ENCODE peak calls at places on chromosome 15, in seven cellular contexts. R is posterior cingulate gyrus; Z is T47D; M is stimulated activated CD8-positive, alpha-beta memory T cell treated with anti-CD3 and anti-CD28 coated beads, Interleukin-7, amount 100 ng/mL, for 4 hours; E is NCI-H1105 treated with DMSO at 0.1 percent for 48 hours; L is uterus; X is right lobe of liver. T is an unnamed sample.

GRCh38 chr15:74828835-74829234 is 2.4 kb downstream of the CPLX3 start:
- DNase-seq in R (no peak), Z (peak), M (no peak), E (no peak), L (no peak), X (no peak), T (no peak)

GRCh38 chr15:44034933-44035624 is 160.0 kb downstream of the FRMD5 start:
- DNase-seq in R (no peak), Z (no peak), M (no peak), E (no peak), L (no peak), X (no peak), T (no peak)

GRCh38 chr15:90001683-90002427 is 731 bp downstream of the ZNF710 start:
- DNase-seq in R (peak), Z (peak), M (peak), E (peak), L (peak), X (peak), T (peak)

GRCh38 chr15:92157666-92158298 is 235.9 kb upstream of the ST8SIA2 start:
- DNase-seq in R (no peak), Z (no peak), M (no peak), E (no peak), L (no peak), X (no peak), T (no peak)

GRCh38 chr15:98823012-98823458 is 174.7 kb downstream of the IGF1R start:
- DNase-seq in R (no peak), Z (no peak), M (no peak), E (no peak), L (peak), X (no peak), T (no peak)

GRCh38 chr15:101031203-101031602 is 112.0 kb downstream of the LRRK1 start:
- DNase-seq in R (no peak), Z (no peak), M (no peak), E (peak), L (peak), X (peak), T (no peak)

GRCh38 chr15:43966646-43967045 is 139.8 kb downstream of the WDR76 start:
- DNase-seq in R (no peak), Z (no peak), M (no peak), E (no peak), L (no peak), X (no peak), T (no peak)

GRCh38 chr15:101172421-101173097 is 79.3 kb downstream of the CHSY1 start:
- DNase-seq in R (no peak), Z (no peak), M (no peak), E (no peak), L (no peak), X (no peak), T (no peak)

GRCh38 chr15:83653639-83654378 is at the start of gene ADAMTSL3:
- DNase-seq in R (peak), Z (peak), M (no peak), E (peak), L (peak), X (peak), T (peak)

GRCh38 chr15:77851696-77852095 is 219.0 kb upstream of the LINGO1 start:
- DNase-seq in R (peak), Z (no peak), M (no peak), E (peak), L (no peak), X (peak), T (peak)

GRCh38 chr15:63587527-63587926 is 9.7 kb upstream of the FBXL22 start:
- DNase-seq in R (no peak), Z (no peak), M (no peak), E (no peak), L (no peak), X (no peak), T (no peak)

GRCh38 chr15:51828621-51829359 is 663 bp upstream of the TMOD3 start:
- DNase-seq in R (no peak), Z (no peak), M (no peak), E (no peak), L (no peak), X (no peak), T (no peak)

GRCh38 chr15:66233487-66234415 is 19.8 kb downstream of the MEGF11 start:
- DNase-seq in R (no peak), Z (no peak), M (no peak), E (no peak), L (no peak), X (no peak), T (no peak)

GRCh38 chr15:75143738-75144334 is 57.8 kb upstream of the C15orf39 start:
- DNase-seq in R (no peak), Z (no peak), M (no peak), E (no peak), L (no peak), X (no peak), T (no peak)

GRCh38 chr15:58190419-58190818 is 52.2 kb downstream of the AQP9 start:
- DNase-seq in R (no peak), Z (no peak), M (no peak), E (no peak), L (no peak), X (no peak), T (no peak)

GRCh38 chr15:48062476-48062875 is 58.3 kb upstream of the SLC24A5 start:
- DNase-seq in R (no peak), Z (no peak), M (no peak), E (peak), L (no peak), X (no peak), T (no peak)

GRCh38 chr15:49370782-49371181 is 52.3 kb upstream of the FGF7 start:
- DNase-seq in R (no peak), Z (no peak), M (no peak), E (no peak), L (no peak), X (no peak), T (no peak)

GRCh38 chr15:61750271-61751084 is 309.8 kb downstream of the VPS13C start:
- DNase-seq in R (peak), Z (peak), M (no peak), E (peak), L (no peak), X (no peak), T (no peak)

GRCh38 chr15:36414670-36415069 is 164.8 kb upstream of the CDIN1 start:
- DNase-seq in R (no peak), Z (no peak), M (no peak), E (no peak), L (no peak), X (no peak), T (no peak)

GRCh38 chr15:57468486-57468885 is 92.2 kb downstream of the CGNL1 start:
- DNase-seq in R (no peak), Z (no peak), M (no peak), E (no peak), L (no peak), X (no peak), T (no peak)

GRCh38 chr15:83559310-83559966 is 94.5 kb upstream of the ADAMTSL3 start:
- DNase-seq in R (peak), Z (peak), M (no peak), E (peak), L (peak), X (no peak), T (peak)

GRCh38 chr15:55606214-55606613 is 18.1 kb upstream of the PYGO1 start:
- DNase-seq in R (no peak), Z (no peak), M (no peak), E (no peak), L (no peak), X (no peak), T (no peak)

GRCh38 chr15:58279654-58280053 is 141.5 kb downstream of the AQP9 start:
- DNase-seq in R (no peak), Z (no peak), M (no peak), E (no peak), L (no peak), X (no peak), T (no peak)

GRCh38 chr15:39442898-39443297 is 138.0 kb upstream of the THBS1 start:
- DNase-seq in R (no peak), Z (no peak), M (no peak), E (no peak), L (no peak), X (no peak), T (no peak)

GRCh38 chr15:81362790-81363189 is 11.2 kb downstream of the TMC3 start:
- DNase-seq in R (no peak), Z (no peak), M (no peak), E (no peak), L (no peak), X (no peak), T (no peak)

GRCh38 chr15:81146006-81146405 is 11.9 kb downstream of the CFAP161 start:
- DNase-seq in R (no peak), Z (no peak), M (no peak), E (no peak), L (no peak), X (no peak), T (no peak)

GRCh38 chr15:90296996-90297395 is 31.5 kb downstream of the NGRN start:
- DNase-seq in R (no peak), Z (no peak), M (no peak), E (no peak), L (no peak), X (no peak), T (no peak)

GRCh38 chr15:41523097-41523496 is 9.5 kb upstream of the LTK start:
- DNase-seq in R (no peak), Z (no peak), M (no peak), E (no peak), L (no peak), X (no peak), T (no peak)

GRCh38 chr15:85379403-85380131 is 836 bp upstream of the AKAP13 start:
- DNase-seq in R (no peak), Z (no peak), M (peak), E (no peak), L (no peak), X (no peak), T (no peak)

GRCh38 chr15:39888243-39888642 is 31.8 kb downstream of the GPR176 start:
- DNase-seq in R (no peak), Z (no peak), M (no peak), E (no peak), L (no peak), X (no peak), T (no peak)

GRCh38 chr15:79179108-79179561 is 88.6 kb upstream of the RASGRF1 start:
- DNase-seq in R (no peak), Z (no peak), M (no peak), E (no peak), L (no peak), X (no peak), T (no peak)

GRCh38 chr15:40282144-40282869 is 557 bp downstream of the ANKRD63 start:
- DNase-seq in R (no peak), Z (peak), M (no peak), E (peak), L (no peak), X (peak), T (no peak)

GRCh38 chr15:61383421-61383820 is 154.3 kb upstream of the RORA start:
- DNase-seq in R (no peak), Z (no peak), M (no peak), E (no peak), L (no peak), X (no peak), T (no peak)

GRCh38 chr15:83733206-83733605 is 79.3 kb downstream of the ADAMTSL3 start:
- DNase-seq in R (no peak), Z (no peak), M (no peak), E (no peak), L (no peak), X (no peak), T (no peak)

GRCh38 chr15:71422530-71423259 is 307.4 kb downstream of the THSD4 start:
- DNase-seq in R (no peak), Z (no peak), M (no peak), E (no peak), L (no peak), X (no peak), T (no peak)

GRCh38 chr15:66023322-66023972 is 154.2 kb downstream of the RAB11A start:
- DNase-seq in R (peak), Z (no peak), M (no peak), E (no peak), L (no peak), X (no peak), T (no peak)

T was measured in pancreas.